ENCODE peak calls at places on chromosomes 11 and 22, in nine cellular contexts. Z is BE2C, Q is fibroblast of lung, B is foreskin fibroblast, L is cardiac fibroblast, X is astrocyte of the cerebellum, S is dorsolateral prefrontal cortex, H is mammary epithelial cell, E is lung. P is an unnamed sample.

GRCh38 chr22:39932918-39933649 is 27.1 kb upstream of the TMA7B start:
- DNase-seq in S (no peak), Z (peak), H (no peak), X (no peak), B (peak), Q (no peak), L (peak), E (no peak), P (peak)

GRCh38 chr22:23268139-23268712 is 87.9 kb downstream of the BCR start:
- DNase-seq in L (no peak), Q (no peak), E (no peak), X (no peak), H (no peak), Z (no peak), S (peak), B (no peak), P (no peak)

GRCh38 chr11:13183094-13183825 is 94.3 kb upstream of the BMAL1 start:
- DNase-seq in H (peak), Q (peak), X (peak), L (peak), B (peak), E (no peak), S (no peak), Z (no peak), P (peak)

GRCh38 chr22:28034760-28035401 is 115.8 kb upstream of the PITPNB start:
- DNase-seq in Z (peak), Q (peak), S (peak), B (peak), X (no peak), L (peak), E (peak), H (no peak), P (peak)

GRCh38 chr22:49048591-49048990 is 779.1 kb downstream of the BRD1 start:
- DNase-seq in E (no peak), H (no peak), S (no peak), L (no peak), Q (no peak), Z (no peak), B (no peak), X (no peak), P (no peak)

GRCh38 chr11:10428453-10428852 is 26.6 kb upstream of the AMPD3 start:
- DNase-seq in B (no peak), S (no peak), Z (no peak), E (no peak), L (no peak), Q (no peak), X (no peak), H (no peak), P (no peak)

GRCh38 chr22:49689255-49689770 is 138.4 kb downstream of the BRD1 start:
- DNase-seq in Q (no peak), X (no peak), S (no peak), Z (no peak), E (no peak), B (no peak), H (no peak), L (no peak), P (no peak)

GRCh38 chr11:76173663-76174062 is 32.6 kb downstream of the WNT11 start:
- DNase-seq in Z (no peak), X (no peak), B (no peak), S (no peak), H (no peak), L (no peak), E (no peak), Q (peak), P (no peak)

DNA sequence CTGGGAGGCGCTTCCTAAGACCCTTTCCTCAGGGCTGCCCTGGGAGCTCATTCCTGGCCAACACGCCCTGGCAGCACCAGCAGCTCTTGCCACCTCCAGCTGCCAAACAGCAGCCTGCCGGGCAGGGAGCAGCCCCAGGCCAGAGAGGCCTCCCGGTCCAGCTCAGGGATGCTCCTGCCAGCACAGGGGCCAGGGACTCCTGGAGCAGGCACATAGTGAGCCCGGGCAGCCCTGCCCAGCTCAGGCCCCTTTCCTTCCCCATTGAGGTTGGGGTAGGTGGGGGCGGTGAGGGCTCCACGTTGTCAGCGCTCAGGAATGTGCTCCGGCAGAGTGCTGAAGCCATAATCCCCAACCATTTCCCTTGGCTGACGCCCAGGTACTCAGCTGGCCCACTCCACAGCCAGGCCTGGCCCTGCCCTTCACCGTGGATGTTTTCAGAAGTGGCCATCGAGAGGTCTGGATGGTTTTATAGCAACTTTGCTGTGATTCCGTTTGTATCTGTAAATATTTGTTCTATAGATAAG is 7.6 kb downstream of the SLC39A13 start:
- DNase-seq in X (peak), E (peak), Z (no peak), B (peak), S (no peak), H (peak), L (peak), Q (peak), P (peak)
- H3K4me3 ChIP-seq in X (no peak), E (no peak), Z (no peak), B (no peak), S (no peak), H (no peak), L (no peak), Q (no peak), P (no peak)

GRCh38 chr22:19766506-19767426 is 6.2 kb downstream of the TBX1 start:
- DNase-seq in X (no peak), B (peak), E (no peak), Z (no peak), S (no peak), Q (no peak), H (no peak), L (peak), P (peak)
- TF ChIP-seq CTCF in X (peak), B (peak), E (no peak), Z (no peak), S (no peak), Q (no peak), H (peak), L (peak), P (peak)

GRCh38 chr11:30019481-30019880 is 2.7 kb upstream of the KCNA4 start:
- DNase-seq in Z (no peak), X (no peak), L (no peak), H (no peak), B (no peak), E (no peak), S (no peak), Q (no peak), P (no peak)

GRCh38 chr11:30018443-30018842 is 1.6 kb upstream of the KCNA4 start:
- DNase-seq in Q (no peak), E (no peak), H (no peak), L (no peak), S (peak), Z (no peak), B (no peak), X (no peak), P (no peak)

GRCh38 chr11:30017467-30017895 is 651 bp upstream of the KCNA4 start:
- DNase-seq in B (no peak), Q (no peak), S (no peak), L (no peak), H (no peak), X (no peak), E (no peak), Z (no peak), P (no peak)

GRCh38 chr11:30015725-30016449 is 943 bp downstream of the KCNA4 start:
- DNase-seq in Q (no peak), H (no peak), Z (no peak), X (no peak), L (no peak), B (no peak), S (no peak), E (no peak), P (no peak)

GRCh38 chr11:30016588-30017363 is at the start of gene KCNA4:
- DNase-seq in Q (peak), L (no peak), S (no peak), H (no peak), Z (peak), B (no peak), X (no peak), E (no peak), P (no peak)
- H3K4me3 ChIP-seq in Q (peak), L (no peak), S (peak), H (no peak), Z (no peak), B (no peak), X (peak), E (peak), P (no peak)

DNA sequence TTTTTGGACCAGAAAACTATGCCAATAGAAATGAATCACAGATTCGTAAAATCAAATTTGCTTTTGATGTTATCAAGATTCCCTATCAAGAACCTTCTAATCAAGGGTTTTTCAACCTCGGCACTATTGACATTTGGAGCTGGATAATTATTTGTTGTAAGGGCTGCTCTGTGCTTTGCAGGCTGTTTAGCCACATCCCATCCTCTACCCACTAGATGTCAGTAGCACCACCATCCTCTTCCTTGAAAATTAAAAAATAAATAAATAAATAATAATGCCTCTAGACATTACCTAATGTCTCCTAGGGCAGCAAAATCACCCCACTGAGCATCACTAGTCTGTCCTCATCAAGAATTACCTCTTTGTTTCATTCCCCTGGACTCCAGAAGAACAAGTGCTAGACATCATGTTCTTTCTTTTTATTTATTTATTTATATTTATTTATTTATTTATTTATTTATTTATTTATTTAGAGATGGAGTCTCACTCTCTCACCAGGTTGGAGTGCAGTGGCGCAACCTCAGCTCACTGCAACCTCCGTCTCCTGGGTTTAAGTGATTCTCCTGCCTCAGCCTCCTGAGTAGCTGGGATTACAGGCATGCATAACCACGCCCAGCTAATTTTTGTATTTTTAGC is 744.7 kb downstream of the KCNA4 start:
- DNase-seq in Q (peak), H (peak), L (peak), E (no peak), S (no peak), X (no peak), Z (no peak), B (peak), P (peak)
- TF ChIP-seq CTCF in Q (peak), H (peak), L (peak), E (no peak), S (no peak), X (peak), Z (no peak), B (peak), P (peak)

P was measured in fibroblast of villous mesenchyme.